ENCODE peak calls at places on chromosomes 12 and 14, in four cellular contexts. W is HFFc6, L is MM.1S, V is A549. S is an unnamed sample.

GRCh38 chr12:19150273-19150895 is 20.9 kb downstream of the PLEKHA5 start:
- DNase-seq in W (no peak), L (no peak), V (no peak), S (peak)

GRCh38 chr14:21070610-21071224 is 613 bp downstream of the ARHGEF40 start:
- DNase-seq in W (peak), L (no peak), V (peak), S (no peak)

GRCh38 chr12:96882862-96883261 is 24.2 kb upstream of the NEDD1 start:
- DNase-seq in W (peak), L (no peak), V (no peak), S (no peak)

GRCh38 chr14:80636071-80636470 is 305.5 kb downstream of the CEP128 start:
- DNase-seq in W (peak), L (no peak), V (no peak), S (no peak)

GRCh38 chr14:77708749-77709148 is 846 bp downstream of the SLIRP start:
- DNase-seq in W (no peak), L (no peak), V (no peak), S (no peak)

GRCh38 chr14:63454863-63455622 is 88.1 kb downstream of the PPP2R5E start:
- DNase-seq in W (peak), L (no peak), V (no peak), S (peak)

GRCh38 chr14:54814076-54814475 is 88.5 kb downstream of the GCH1 start:
- DNase-seq in W (no peak), L (no peak), V (no peak), S (no peak)

GRCh38 chr12:724194-724855 is 28.1 kb upstream of the WNK1 start:
- DNase-seq in W (no peak), L (no peak), V (no peak), S (no peak)

GRCh38 chr12:122965851-122966742 is at the start of gene ABCB9:
- DNase-seq in W (peak), L (peak), V (peak), S (peak)

GRCh38 chr14:58270628-58271027 is 26.0 kb downstream of the PSMA3 start:
- DNase-seq in W (peak), L (no peak), V (no peak), S (no peak)

GRCh38 chr12:82124711-82125110 is 233.5 kb downstream of the CCDC59 start:
- DNase-seq in W (no peak), L (no peak), V (no peak), S (peak)

GRCh38 chr12:26690601-26691000 is 142.4 kb downstream of the ITPR2 start:
- DNase-seq in W (no peak), L (no peak), V (no peak), S (no peak)

GRCh38 chr12:50825372-50825838 is 17.3 kb upstream of the TMPRSS12 start:
- DNase-seq in W (peak), L (peak), V (peak), S (peak)

GRCh38 chr14:50037837-50038236 is 78.5 kb downstream of the VCPKMT start:
- DNase-seq in W (no peak), L (no peak), V (no peak), S (no peak)

GRCh38 chr12:48061943-48062719 is 43.7 kb downstream of the SENP1 start:
- DNase-seq in W (peak), L (no peak), V (no peak), S (no peak)

GRCh38 chr12:131506426-131506825 is 204.5 kb upstream of the SFSWAP start:
- DNase-seq in W (no peak), L (no peak), V (no peak), S (no peak)

GRCh38 chr12:74043343-74043742 is 494.3 kb upstream of the ATXN7L3B start:
- DNase-seq in W (no peak), L (no peak), V (peak), S (peak)

GRCh38 chr14:94665121-94665520 is 52.9 kb downstream of the SERPINA3 start:
- DNase-seq in W (no peak), L (no peak), V (no peak), S (peak)

GRCh38 chr12:88876867-88877266 is 296.6 kb upstream of the KITLG start:
- DNase-seq in W (peak), L (no peak), V (no peak), S (no peak)

GRCh38 chr14:34324363-34324795 is 137.7 kb downstream of the SPTSSA start:
- DNase-seq in W (no peak), L (peak), V (peak), S (no peak)

GRCh38 chr12:131021142-131021541 is 67.4 kb downstream of the ADGRD1 start:
- DNase-seq in W (no peak), L (no peak), V (no peak), S (no peak)

GRCh38 chr12:66041651-66042363 is 88.7 kb downstream of the LLPH start:
- DNase-seq in W (no peak), L (no peak), V (no peak), S (no peak)

GRCh38 chr14:38958589-38958988 is 144.4 kb downstream of the SEC23A start:
- DNase-seq in W (no peak), L (no peak), V (no peak), S (no peak)

GRCh38 chr14:82385043-82385442 is 851.4 kb upstream of the SEL1L start:
- DNase-seq in W (no peak), L (no peak), V (no peak), S (peak)

GRCh38 chr12:65666876-65667275 is 157.4 kb upstream of the HMGA2 start:
- DNase-seq in W (peak), L (no peak), V (no peak), S (no peak)

GRCh38 chr12:79086546-79086945 is 222.0 kb downstream of the SYT1 start:
- DNase-seq in W (peak), L (peak), V (no peak), S (no peak)

GRCh38 chr12:76037130-76038105 is 5.8 kb upstream of the PHLDA1 start:
- DNase-seq in W (peak), L (peak), V (peak), S (peak)

GRCh38 chr12:105741786-105742566 is 396.8 kb downstream of the NUAK1 start:
- DNase-seq in W (peak), L (no peak), V (no peak), S (peak)

GRCh38 chr12:120000556-120000955 is 11.5 kb downstream of the BICDL1 start:
- DNase-seq in W (no peak), L (no peak), V (no peak), S (no peak)

GRCh38 chr12:120314220-120314619 is 12.1 kb downstream of the SIRT4 start:
- DNase-seq in W (no peak), L (peak), V (peak), S (no peak)

GRCh38 chr14:50954811-50955372 is 10.6 kb upstream of the PYGL start:
- DNase-seq in W (peak), L (no peak), V (peak), S (peak)

GRCh38 chr14:93137864-93138263 is 22.1 kb upstream of the ITPK1 start:
- DNase-seq in W (no peak), L (no peak), V (no peak), S (no peak)

GRCh38 chr12:116385486-116386217 is 108.2 kb upstream of the MED13L start:
- DNase-seq in W (no peak), L (no peak), V (no peak), S (no peak)

GRCh38 chr12:3751151-3752095 is 1.5 kb downstream of the CRACR2A start:
- DNase-seq in W (no peak), L (no peak), V (no peak), S (no peak)

GRCh38 chr12:120903382-120903817 is 758 bp downstream of the SPPL3 start:
- DNase-seq in W (peak), L (no peak), V (peak), S (no peak)

GRCh38 chr14:65431245-65431644 is 18.7 kb downstream of the FUT8 start:
- DNase-seq in W (no peak), L (no peak), V (no peak), S (no peak)

GRCh38 chr14:74591899-74592298 is 20.1 kb downstream of the LTBP2 start:
- DNase-seq in W (no peak), L (no peak), V (no peak), S (no peak)
- TF ChIP-seq CTCF in W (no peak), L (no peak), V (no peak), S (no peak)

DNA sequence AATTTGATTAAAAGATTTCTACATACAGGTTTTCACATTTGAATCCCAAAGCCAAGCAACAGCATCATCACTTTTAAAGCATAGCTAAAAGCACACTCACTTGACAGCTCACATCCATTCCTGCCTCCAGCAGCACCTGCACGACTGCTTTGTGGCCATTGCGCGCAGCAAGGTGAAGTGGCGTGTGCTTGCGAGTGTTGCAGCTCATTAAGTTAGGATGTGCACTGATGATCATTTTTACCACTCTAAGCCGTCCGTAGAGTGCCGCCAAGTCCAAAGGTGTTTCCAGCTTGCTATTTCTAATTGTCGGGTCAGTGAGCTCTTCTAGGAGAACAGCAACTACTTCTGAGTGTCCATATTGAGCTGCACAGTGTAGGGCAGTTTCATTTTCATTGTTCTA is 158.8 kb downstream of the GARIN6 start:
- DNase-seq in W (no peak), L (no peak), V (no peak), S (no peak)
- TF ChIP-seq CTCF in W (no peak), L (no peak), V (no peak), S (no peak)

DNA sequence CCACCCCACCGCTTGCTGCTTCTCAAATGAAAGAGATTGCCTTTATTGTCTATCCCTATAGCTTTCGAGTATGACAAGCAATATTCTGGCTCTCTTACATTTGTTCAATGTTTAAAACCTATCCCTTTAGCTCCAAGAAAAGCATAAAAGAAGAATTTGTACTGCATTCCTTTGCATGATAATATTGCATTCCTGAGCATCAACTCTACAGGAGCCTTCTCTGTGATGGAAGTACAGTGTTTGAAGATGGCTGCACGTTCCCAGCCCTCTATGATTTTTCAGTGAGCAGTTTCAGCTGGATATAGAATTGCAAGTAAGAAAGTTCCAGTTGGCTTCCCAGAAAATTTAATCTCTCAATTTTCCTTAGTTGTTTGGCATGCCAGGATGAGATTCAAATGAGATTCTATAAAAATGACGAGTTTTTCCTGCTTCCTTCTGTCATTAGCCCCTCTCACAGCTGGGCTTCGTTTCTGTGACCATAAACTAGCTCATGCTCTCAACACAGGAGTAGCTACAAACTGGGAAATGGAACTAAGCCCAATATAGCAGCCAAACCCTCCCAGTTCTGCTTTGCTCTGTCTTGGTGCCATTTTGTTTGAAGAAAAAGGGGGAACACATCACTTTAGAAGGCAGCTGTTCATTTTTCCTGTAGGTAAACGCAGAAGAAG is 109.9 kb downstream of the TTC8 start:
- DNase-seq in W (peak), L (no peak), V (no peak), S (peak)
- TF ChIP-seq CTCF in W (no peak), L (no peak), V (no peak), S (no peak)

GRCh38 chr12:13864081-13864673 is 117.2 kb downstream of the GRIN2B start:
- DNase-seq in W (peak), L (peak), V (peak), S (peak)
- TF ChIP-seq CTCF in W (peak), L (peak), V (peak), S (peak)

S was measured in astrocyte of the cerebellum.